ENCODE peak calls at places on chromosomes 3 and 15, in four cellular contexts. One of them, this sample, is unnamed.

GRCh38 chr3:69296995-69297394 is 88.9 kb downstream of the FRMD4B start:
- DNase-seq in GM12878: no peak
- DNase-seq in H1: no peak
- DNase-seq in K562: no peak
- DNase-seq in this sample: no peak

GRCh38 chr15:92663250-92663951 is 7.8 kb upstream of the FAM174B start:
- DNase-seq in K562: no peak
- DNase-seq in GM12878: peak; percentile 85
- DNase-seq in H1: no peak
- DNase-seq in this sample: no peak

GRCh38 chr15:31389576-31389975 is 62.9 kb downstream of the KLF13 start:
- DNase-seq in GM12878: no peak
- DNase-seq in K562: no peak
- DNase-seq in H1: peak; percentile 26
- DNase-seq in this sample: no peak

GRCh38 chr3:151076626-151077025 is 8.8 kb upstream of the MED12L start:
- DNase-seq in K562: no peak
- DNase-seq in GM12878: no peak
- DNase-seq in H1: no peak
- DNase-seq in this sample: no peak

GRCh38 chr3:170233532-170233931 is 11.3 kb downstream of the PRKCI start:
- DNase-seq in K562: peak; percentile 8
- DNase-seq in H1: no peak
- DNase-seq in GM12878: no peak
- DNase-seq in this sample: no peak

GRCh38 chr15:58748040-58748786 is 1.3 kb downstream of the ADAM10 start:
- DNase-seq in K562: no peak
- DNase-seq in GM12878: no peak
- DNase-seq in H1: no peak
- DNase-seq in this sample: no peak

GRCh38 chr3:5057217-5057616 is 64.9 kb upstream of the ARL8B start:
- DNase-seq in H1: no peak
- DNase-seq in GM12878: no peak
- DNase-seq in K562: no peak
- DNase-seq in this sample: no peak

GRCh38 chr3:101266566-101266965 is 53.8 kb downstream of the IMPG2 start:
- DNase-seq in K562: no peak
- DNase-seq in GM12878: no peak
- DNase-seq in H1: no peak
- DNase-seq in this sample: no peak

GRCh38 chr3:64121750-64122311 is 98.5 kb upstream of the PSMD6 start:
- DNase-seq in K562: no peak
- DNase-seq in GM12878: no peak
- DNase-seq in H1: no peak
- DNase-seq in this sample: no peak

GRCh38 chr3:160564205-160564922 is 1.0 kb downstream of the KPNA4 start:
- DNase-seq in K562: peak; percentile 22
- DNase-seq in GM12878: no peak
- DNase-seq in H1: no peak
- DNase-seq in this sample: no peak

GRCh38 chr3:194632211-194632982 is 822 bp downstream of the TMEM44 start:
- DNase-seq in GM12878: no peak
- DNase-seq in H1: no peak
- DNase-seq in K562: peak; percentile 61
- DNase-seq in this sample: no peak

GRCh38 chr3:19065027-19065426 is 83.3 kb upstream of the KCNH8 start:
- DNase-seq in K562: no peak
- DNase-seq in GM12878: no peak
- DNase-seq in H1: no peak
- DNase-seq in this sample: no peak

GRCh38 chr3:74546426-74546825 is 68.0 kb downstream of the CNTN3 start:
- DNase-seq in GM12878: no peak
- DNase-seq in K562: no peak
- DNase-seq in H1: no peak
- DNase-seq in this sample: no peak

GRCh38 chr3:185021326-185021725 is 131.5 kb downstream of the C3orf70 start:
- DNase-seq in GM12878: no peak
- DNase-seq in H1: no peak
- DNase-seq in K562: no peak
- DNase-seq in this sample: no peak

DNA sequence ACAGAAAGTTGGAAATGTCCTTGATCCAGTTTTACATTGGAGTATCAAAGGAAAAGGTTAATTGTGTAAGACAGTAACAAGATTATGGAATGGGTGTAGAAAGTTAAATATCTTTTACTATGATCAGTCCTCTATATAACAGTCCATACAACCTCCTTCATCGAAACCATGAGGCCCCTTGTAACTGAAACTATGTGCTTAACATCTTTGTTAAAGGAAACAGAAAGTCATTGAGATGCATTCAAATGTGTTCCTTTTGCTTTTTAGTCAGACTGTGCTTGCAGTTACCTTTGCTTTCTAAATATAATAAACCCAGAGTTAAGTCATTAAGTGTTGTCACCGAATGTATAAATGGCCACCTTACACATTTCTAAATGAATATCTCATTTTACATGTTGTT is 1298.5 kb downstream of the ROBO2 start:
- DNase-seq in K562: no peak
- DNase-seq in H1: no peak
- DNase-seq in GM12878: peak; percentile 13
- DNase-seq in this sample: no peak
- TF ChIP-seq EGR1 in K562: no peak
- TF ChIP-seq EGR1 in H1: no peak
- TF ChIP-seq EGR1 in GM12878: no peak
- TF ChIP-seq EGR1 in this sample: no peak

DNA sequence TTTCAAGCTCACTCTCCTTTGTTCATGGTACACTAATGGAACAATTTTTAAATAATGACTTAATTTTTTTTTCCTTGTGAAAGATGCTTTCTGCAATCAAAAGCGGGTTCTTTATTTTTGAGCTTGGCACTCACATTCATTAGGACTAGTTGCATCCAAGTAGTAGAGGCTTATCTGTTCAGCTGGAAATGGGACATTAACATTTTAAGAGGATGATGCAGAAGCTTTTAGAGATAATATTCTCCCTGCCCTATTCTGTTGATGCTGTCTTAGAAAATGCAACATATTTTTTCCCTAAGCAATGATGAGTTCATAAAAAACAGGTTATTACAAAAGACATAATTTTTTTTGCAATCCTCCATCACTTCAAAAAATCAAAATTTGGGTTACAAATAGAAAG is 900.6 kb downstream of the NTRK3 start:
- DNase-seq in H1: no peak
- DNase-seq in K562: no peak
- DNase-seq in GM12878: no peak
- DNase-seq in this sample: no peak
- TF ChIP-seq EGR1 in H1: no peak
- TF ChIP-seq EGR1 in K562: no peak
- TF ChIP-seq EGR1 in GM12878: no peak
- TF ChIP-seq EGR1 in this sample: no peak

GRCh38 chr15:70702584-70702983 is 60.8 kb downstream of the UACA start:
- DNase-seq in K562: no peak
- DNase-seq in H1: no peak
- DNase-seq in GM12878: no peak
- DNase-seq in this sample: no peak
- TF ChIP-seq EGR1 in K562: no peak
- TF ChIP-seq EGR1 in H1: no peak
- TF ChIP-seq EGR1 in GM12878: no peak
- TF ChIP-seq EGR1 in this sample: no peak

GRCh38 chr15:39360417-39360816 is 220.5 kb upstream of the THBS1 start:
- DNase-seq in K562: no peak
- DNase-seq in H1: no peak
- DNase-seq in GM12878: no peak
- DNase-seq in this sample: no peak

GRCh38 chr15:39357478-39358268 is 223.2 kb upstream of the THBS1 start:
- DNase-seq in K562: no peak
- DNase-seq in H1: no peak
- DNase-seq in GM12878: no peak
- DNase-seq in this sample: no peak

GRCh38 chr15:39359736-39360135 is 221.1 kb upstream of the THBS1 start:
- DNase-seq in H1: no peak
- DNase-seq in K562: no peak
- DNase-seq in GM12878: no peak
- DNase-seq in this sample: no peak

GRCh38 chr15:39361497-39361896 is 219.4 kb upstream of the THBS1 start:
- DNase-seq in K562: no peak
- DNase-seq in GM12878: no peak
- DNase-seq in H1: no peak
- DNase-seq in this sample: no peak

GRCh38 chr15:39358441-39359041 is 222.3 kb upstream of the THBS1 start:
- DNase-seq in GM12878: no peak
- DNase-seq in K562: peak; percentile 63
- DNase-seq in H1: no peak
- DNase-seq in this sample: no peak
- TF ChIP-seq EGR1 in GM12878: no peak
- TF ChIP-seq EGR1 in K562: no peak
- TF ChIP-seq EGR1 in H1: no peak
- TF ChIP-seq EGR1 in this sample: no peak

GRCh38 chr3:186487819-186488218 is 56.4 kb downstream of the CRYGS start:
- DNase-seq in H1: peak; percentile 45
- DNase-seq in K562: peak; percentile 9
- DNase-seq in GM12878: no peak
- DNase-seq in this sample: no peak
- TF ChIP-seq EGR1 in H1: no peak
- TF ChIP-seq EGR1 in K562: no peak
- TF ChIP-seq EGR1 in GM12878: no peak
- TF ChIP-seq EGR1 in this sample: no peak

This sample was measured in HCT116.